ENCODE peak calls at places on chromosomes 5 and 9, in four cellular contexts. C, B, G and W are unnamed samples.

GRCh38 chr5:104186100-104186499 is 623.5 kb upstream of the NUDT12 start:
- DNase-seq in C (no peak), B (no peak), G (no peak), W (no peak)

GRCh38 chr9:2477755-2478154 is 143.8 kb upstream of the VLDLR start:
- DNase-seq in C (no peak), B (no peak), G (no peak), W (no peak)

GRCh38 chr5:124876983-124877382 is 130.5 kb upstream of the ZNF608 start:
- DNase-seq in C (no peak), B (no peak), G (no peak), W (no peak)

GRCh38 chr5:122683631-122684030 is 91.2 kb upstream of the SNX2 start:
- DNase-seq in C (no peak), B (no peak), G (no peak), W (no peak)

GRCh38 chr5:19322716-19323485 is 665.1 kb downstream of the CDH18 start:
- DNase-seq in C (no peak), B (no peak), G (no peak), W (peak)

GRCh38 chr9:110066929-110067716 is 140.8 kb downstream of the C9orf152 start:
- DNase-seq in C (no peak), B (peak), G (no peak), W (no peak)

GRCh38 chr5:14220642-14221041 is 77.5 kb downstream of the TRIO start:
- DNase-seq in C (no peak), B (no peak), G (no peak), W (no peak)

GRCh38 chr9:87497604-87498045 is at the start of gene DAPK1:
- DNase-seq in C (peak), B (no peak), G (no peak), W (peak)

GRCh38 chr5:35183243-35183955 is 46.9 kb downstream of the PRLR start:
- DNase-seq in C (no peak), B (peak), G (no peak), W (no peak)

GRCh38 chr5:71719092-71719964 is at the start of gene CARTPT:
- DNase-seq in C (no peak), B (no peak), G (no peak), W (no peak)

GRCh38 chr5:60487885-60488425 is 212.0 kb downstream of the DEPDC1B start:
- DNase-seq in C (no peak), B (peak), G (peak), W (peak)

GRCh38 chr9:38067892-38068615 is 973 bp downstream of the SHB start:
- DNase-seq in C (no peak), B (no peak), G (no peak), W (no peak)

GRCh38 chr5:57482671-57483106 is at the start of gene ACTBL2:
- DNase-seq in C (no peak), B (peak), G (no peak), W (no peak)

GRCh38 chr5:134138416-134139376 is 24.2 kb downstream of the TCF7 start:
- DNase-seq in C (no peak), B (peak), G (no peak), W (peak)

GRCh38 chr5:174532453-174533126 is 191.8 kb upstream of the MSX2 start:
- DNase-seq in C (peak), B (peak), G (peak), W (peak)

GRCh38 chr5:57834829-57835554 is 352.4 kb upstream of the ACTBL2 start:
- DNase-seq in C (no peak), B (no peak), G (no peak), W (no peak)

GRCh38 chr9:94081864-94082468 is 2.3 kb upstream of the PTPDC1 start:
- DNase-seq in C (no peak), B (no peak), G (no peak), W (no peak)

GRCh38 chr9:75892168-75892901 is 1.9 kb downstream of the PCSK5 start:
- DNase-seq in C (no peak), B (no peak), G (no peak), W (peak)

GRCh38 chr9:135095470-135096407 is 8.3 kb downstream of the OLFM1 start:
- DNase-seq in C (no peak), B (no peak), G (no peak), W (no peak)